ENCODE peak calls at places on chromosomes 3 and 15, in five cellular contexts. Y, X, Z, A and U are unnamed samples. For H3K4me1, the result is how much of the 10 kb centered on the place peaks cover.

GRCh38 chr3:186790261-186790981 is 7.0 kb downstream of the EIF4A2 start:
- DNase-seq in X (no peak), Z (peak), Y (no peak), A (no peak), U (peak)

GRCh38 chr3:86961297-86961696 is 29.7 kb downstream of the VGLL3 start:
- DNase-seq in A (no peak), X (no peak), Y (no peak), Z (no peak), U (no peak)

GRCh38 chr3:129230311-129231019 is 18.9 kb upstream of the COPG1 start:
- DNase-seq in X (no peak), Z (peak), A (peak), Y (no peak), U (peak)

GRCh38 chr3:107198522-107199271 is 178.5 kb upstream of the CCDC54 start:
- DNase-seq in Z (no peak), X (no peak), Y (no peak), A (no peak), U (no peak)

GRCh38 chr3:107421170-107421792 is 44.0 kb downstream of the CCDC54 start:
- DNase-seq in A (no peak), Z (peak), X (no peak), Y (no peak), U (peak)

GRCh38 chr3:71825551-71826283 is 40.8 kb upstream of the PROK2 start:
- DNase-seq in Y (no peak), A (no peak), X (no peak), Z (no peak), U (no peak)

GRCh38 chr15:101183226-101183925 is 68.5 kb downstream of the CHSY1 start:
- DNase-seq in Y (no peak), Z (no peak), A (no peak), X (no peak), U (no peak)

GRCh38 chr3:157872902-157873301 is 233.3 kb downstream of the SHOX2 start:
- DNase-seq in A (no peak), X (no peak), Z (no peak), Y (no peak), U (no peak)

GRCh38 chr15:70048578-70048977 is 49.1 kb downstream of the TLE3 start:
- DNase-seq in A (no peak), Y (no peak), Z (no peak), X (no peak), U (no peak)

GRCh38 chr3:184604039-184604955 is 42.7 kb downstream of the EPHB3 start:
- DNase-seq in A (no peak), Y (peak), X (no peak), Z (no peak), U (no peak)

GRCh38 chr15:51494411-51495314 is 127.9 kb downstream of the DMXL2 start:
- DNase-seq in A (no peak), X (no peak), Y (no peak), Z (no peak), U (peak)

GRCh38 chr15:87939838-87940457 is 316.6 kb downstream of the NTRK3 start:
- DNase-seq in Z (no peak), Y (no peak), X (no peak), A (peak), U (no peak)

GRCh38 chr15:32705450-32705849 is 12.4 kb upstream of the GREM1 start:
- DNase-seq in X (no peak), Y (no peak), Z (no peak), A (no peak), U (no peak)

GRCh38 chr15:70149667-70150404 is 52.1 kb upstream of the TLE3 start:
- DNase-seq in Z (peak), Y (no peak), A (no peak), X (no peak), U (peak)

GRCh38 chr3:66644549-66644948 is 143.7 kb upstream of the LRIG1 start:
- DNase-seq in X (no peak), A (no peak), Y (no peak), Z (no peak), U (no peak)

GRCh38 chr3:54191997-54192396 is 69.6 kb downstream of the CACNA2D3 start:
- DNase-seq in A (no peak), Z (no peak), Y (no peak), X (no peak), U (no peak)

GRCh38 chr3:134607054-134608022 is 43.5 kb downstream of the KY start:
- DNase-seq in X (no peak), Z (no peak), Y (no peak), A (no peak), U (no peak)

GRCh38 chr3:190709351-190709773 is 153.1 kb downstream of the GMNC start:
- DNase-seq in Z (no peak), X (no peak), Y (no peak), A (no peak), U (no peak)

GRCh38 chr3:12879191-12879815 is 37.9 kb upstream of the RPL32 start:
- DNase-seq in Z (no peak), Y (no peak), A (no peak), X (no peak), U (no peak)

GRCh38 chr3:132773071-132773619 is 50.9 kb upstream of the NPHP3 start:
- DNase-seq in X (no peak), A (no peak), Y (no peak), Z (no peak), U (peak)

GRCh38 chr15:67127925-67128324 is 62.5 kb downstream of the SMAD3 start:
- DNase-seq in Z (peak), A (peak), X (no peak), Y (no peak), U (peak)

GRCh38 chr3:114440700-114441099 is 146.9 kb downstream of the TIGIT start:
- DNase-seq in Z (no peak), X (no peak), Y (no peak), A (no peak), U (no peak)

GRCh38 chr3:114435733-114436132 is 141.9 kb downstream of the TIGIT start:
- DNase-seq in Z (no peak), Y (no peak), X (no peak), A (no peak), U (no peak)

GRCh38 chr3:114439279-114439678 is 145.5 kb downstream of the TIGIT start:
- DNase-seq in Y (no peak), Z (no peak), A (no peak), X (no peak), U (no peak)

GRCh38 chr3:114436182-114436581 is 142.4 kb downstream of the TIGIT start:
- DNase-seq in X (no peak), Y (no peak), A (no peak), Z (no peak), U (no peak)

GRCh38 chr3:114437897-114438296 is 144.1 kb downstream of the TIGIT start:
- DNase-seq in X (no peak), A (no peak), Y (no peak), Z (no peak), U (no peak)
- H3K4me1 ChIP-seq in X (under half), A (under half), Y (under half), Z (under half), U (under half)

GRCh38 chr3:10473581-10474438 is 31.6 kb downstream of the ATP2B2 start:
- DNase-seq in Y (no peak), A (no peak), Z (no peak), X (no peak), U (no peak)
- H3K27ac ChIP-seq in Y (no peak), A (no peak), Z (no peak), X (no peak), U (no peak)

GRCh38 chr15:76335129-76335850 is 1.3 kb upstream of the ISL2 start:
- DNase-seq in Y (no peak), X (no peak), Z (no peak), A (no peak), U (no peak)

GRCh38 chr15:76333309-76333708 is 3.3 kb upstream of the ISL2 start:
- DNase-seq in X (no peak), Z (no peak), Y (no peak), A (no peak), U (no peak)

GRCh38 chr15:76333720-76334437 is 2.7 kb upstream of the ISL2 start:
- DNase-seq in Z (peak), A (no peak), X (no peak), Y (no peak), U (no peak)

GRCh38 chr15:76335851-76336253 is 721 bp upstream of the ISL2 start:
- DNase-seq in A (no peak), Y (no peak), X (no peak), Z (no peak), U (no peak)

GRCh38 chr15:76334438-76335004 is 2.1 kb upstream of the ISL2 start:
- DNase-seq in A (no peak), Y (no peak), Z (no peak), X (no peak), U (no peak)
- H3K4me1 ChIP-seq in A (under half), Y (under half), Z (under half), X (under half), U (under half)

GRCh38 chr15:71413419-71413818 is 298.1 kb downstream of the THSD4 start:
- DNase-seq in X (no peak), Y (no peak), Z (no peak), A (no peak), U (no peak)
- H3K27ac ChIP-seq in X (no peak), Y (no peak), Z (peak), A (peak), U (no peak)

DNA sequence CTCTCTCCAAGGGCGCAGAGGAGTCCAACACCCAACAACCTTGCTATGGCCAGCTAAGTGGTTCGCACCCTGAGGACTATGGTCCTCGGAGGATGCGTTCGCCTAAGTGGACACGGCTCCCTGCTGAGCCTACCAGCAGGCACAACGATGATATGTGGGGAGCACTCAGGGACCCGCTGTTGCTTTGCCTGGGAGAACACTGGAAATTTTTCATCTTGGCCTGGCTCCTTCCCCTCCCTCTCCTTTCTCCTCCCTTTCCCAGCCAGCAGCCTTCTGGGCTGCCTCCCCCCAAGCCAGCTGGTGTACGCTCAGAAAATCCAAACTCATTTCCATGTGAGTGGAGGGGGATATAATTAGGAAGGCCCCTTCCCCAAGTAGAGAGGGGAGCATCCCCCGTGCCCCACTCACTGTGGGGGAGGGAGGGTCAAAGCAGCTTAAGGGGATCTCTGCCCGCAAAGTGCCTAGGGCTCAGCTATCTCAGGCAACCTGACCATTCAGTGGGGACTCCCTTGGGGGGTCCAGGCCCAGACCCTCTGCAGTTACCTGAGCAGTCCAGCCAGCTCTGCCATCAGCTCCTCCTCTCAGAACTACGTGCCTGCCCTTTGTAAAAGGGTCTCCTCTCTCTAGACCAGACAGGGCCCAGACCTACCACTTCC is 630 bp upstream of the SEMA7A start:
- DNase-seq in A (peak), Z (no peak), X (no peak), Y (no peak), U (no peak)
- H3K4me1 ChIP-seq in A (under half), Z (under half), X (under half), Y (under half), U (under half)

GRCh38 chr3:139128803-139129202 is 84.1 kb upstream of the PRR23C start:
- DNase-seq in Z (no peak), A (no peak), X (no peak), Y (no peak), U (peak)
- H3K27ac ChIP-seq in Z (no peak), A (no peak), X (no peak), Y (no peak), U (no peak)